ENCODE peak calls at places on chromosomes 2 and 18, in five cellular contexts. R is A549, U is foreskin fibroblast, C is tibial artery, Y is WERI-Rb-1. N is an unnamed sample.

GRCh38 chr2:98514879-98515570 is 70.4 kb downstream of the INPP4A start:
- DNase-seq in C (peak; percentile 59), Y (no peak), R (peak; percentile 17), U (no peak), N (peak; percentile 60)

GRCh38 chr2:53512071-53512841 is 255.3 kb upstream of the CHAC2 start:
- DNase-seq in Y (no peak), U (no peak), C (no peak), R (no peak), N (peak; percentile 35)

GRCh38 chr2:147051814-147052213 is 793.0 kb upstream of the ACVR2A start:
- DNase-seq in Y (no peak), C (no peak), R (no peak), U (no peak), N (no peak)

GRCh38 chr18:43007365-43007764 is 108.1 kb downstream of the RIT2 start:
- DNase-seq in U (no peak), C (no peak), R (no peak), Y (no peak), N (no peak)

GRCh38 chr18:76767954-76768353 is 54.4 kb upstream of the ZNF236 start:
- DNase-seq in C (no peak), U (no peak), Y (no peak), R (no peak), N (no peak)

GRCh38 chr2:218291934-218292699 is at the start of gene TMBIM1:
- DNase-seq in Y (no peak), U (peak; percentile 69), C (peak; percentile 91), R (peak; percentile 69), N (peak; percentile 61)

GRCh38 chr2:222594679-222595078 is 61.2 kb downstream of the FARSB start:
- DNase-seq in R (peak; percentile 45), C (no peak), U (peak; percentile 62), Y (no peak), N (peak; percentile 78)

GRCh38 chr2:105393373-105394055 is 5.3 kb downstream of the FHL2 start:
- DNase-seq in U (peak; percentile 67), R (no peak), C (no peak), Y (no peak), N (peak; percentile 89)

GRCh38 chr2:219081701-219082331 is 21.1 kb upstream of the IHH start:
- DNase-seq in C (no peak), R (no peak), Y (no peak), U (no peak), N (no peak)

GRCh38 chr2:221502270-221502973 is 69.7 kb downstream of the EPHA4 start:
- DNase-seq in R (no peak), C (no peak), U (peak; percentile 72), Y (no peak), N (peak; percentile 85)

GRCh38 chr18:3982541-3982940 is 472.6 kb downstream of the DLGAP1 start:
- DNase-seq in U (no peak), C (no peak), Y (no peak), R (no peak), N (peak; percentile 55)

GRCh38 chr18:55206941-55207340 is 247.7 kb upstream of the CCDC68 start:
- DNase-seq in R (no peak), Y (no peak), C (no peak), U (no peak), N (peak; percentile 63)

GRCh38 chr18:32549248-32549842 is 78.7 kb upstream of the GAREM1 start:
- DNase-seq in Y (peak; percentile 55), R (peak; percentile 46), U (peak; percentile 9), C (no peak), N (peak; percentile 57)

GRCh38 chr2:9844581-9844980 is 1.3 kb downstream of the TAF1B start:
- DNase-seq in U (peak; percentile 26), Y (no peak), C (no peak), R (no peak), N (peak; percentile 41)

GRCh38 chr2:235027558-235028214 is 75.9 kb downstream of the SH3BP4 start:
- DNase-seq in R (peak; percentile 59), U (peak; percentile 70), Y (no peak), C (no peak), N (peak; percentile 83)

GRCh38 chr2:165870346-165870745 is 76.3 kb upstream of the GALNT3 start:
- DNase-seq in U (no peak), R (no peak), Y (no peak), C (no peak), N (no peak)

GRCh38 chr2:68367918-68368656 is 3.0 kb downstream of the PLEK start:
- DNase-seq in Y (no peak), R (no peak), C (no peak), U (no peak), N (no peak)

GRCh38 chr18:55778731-55779460 is 190.9 kb upstream of the TCF4 start:
- DNase-seq in Y (no peak), R (no peak), U (no peak), C (no peak), N (no peak)

GRCh38 chr18:64974378-64975125 is 776.3 kb upstream of the CDH7 start:
- DNase-seq in C (no peak), R (no peak), Y (no peak), U (no peak), N (no peak)

GRCh38 chr18:44682181-44682870 is 1.6 kb downstream of the SETBP1 start:
- DNase-seq in U (no peak), C (peak; percentile 85), Y (no peak), R (no peak), N (no peak)

GRCh38 chr2:60356346-60356745 is 197.1 kb downstream of the BCL11A start:
- DNase-seq in U (no peak), C (no peak), Y (no peak), R (no peak), N (no peak)

GRCh38 chr2:240247868-240248820 is 107.7 kb upstream of the OTOS start:
- DNase-seq in R (no peak), C (no peak), U (no peak), Y (no peak), N (no peak)

GRCh38 chr2:178397002-178397605 is 53.9 kb downstream of the PRKRA start:
- DNase-seq in Y (no peak), C (no peak), R (peak; percentile 47), U (no peak), N (peak; percentile 64)

GRCh38 chr2:159904127-159904564 is 106.1 kb upstream of the CD302 start:
- DNase-seq in U (no peak), R (no peak), C (peak; percentile 65), Y (no peak), N (no peak)

GRCh38 chr2:8515864-8516533 is 165.9 kb upstream of the ID2 start:
- DNase-seq in C (no peak), R (no peak), U (no peak), Y (no peak), N (no peak)

GRCh38 chr2:109348645-109349554 is 219.9 kb downstream of the SH3RF3 start:
- DNase-seq in C (no peak), R (no peak), U (no peak), Y (no peak), N (no peak)

GRCh38 chr2:9250498-9251153 is 44.0 kb downstream of the ASAP2 start:
- DNase-seq in Y (no peak), R (no peak), U (no peak), C (no peak), N (no peak)

GRCh38 chr2:160006466-160006865 is 55.9 kb downstream of the PLA2R1 start:
- DNase-seq in U (no peak), R (no peak), C (no peak), Y (no peak), N (no peak)

GRCh38 chr2:25685741-25686140 is 12.4 kb upstream of the DTNB start:
- DNase-seq in Y (no peak), R (no peak), C (no peak), U (no peak), N (no peak)

GRCh38 chr2:205936446-205936845 is 149.5 kb downstream of the INO80D start:
- DNase-seq in C (no peak), R (no peak), U (no peak), Y (no peak), N (no peak)

DNA sequence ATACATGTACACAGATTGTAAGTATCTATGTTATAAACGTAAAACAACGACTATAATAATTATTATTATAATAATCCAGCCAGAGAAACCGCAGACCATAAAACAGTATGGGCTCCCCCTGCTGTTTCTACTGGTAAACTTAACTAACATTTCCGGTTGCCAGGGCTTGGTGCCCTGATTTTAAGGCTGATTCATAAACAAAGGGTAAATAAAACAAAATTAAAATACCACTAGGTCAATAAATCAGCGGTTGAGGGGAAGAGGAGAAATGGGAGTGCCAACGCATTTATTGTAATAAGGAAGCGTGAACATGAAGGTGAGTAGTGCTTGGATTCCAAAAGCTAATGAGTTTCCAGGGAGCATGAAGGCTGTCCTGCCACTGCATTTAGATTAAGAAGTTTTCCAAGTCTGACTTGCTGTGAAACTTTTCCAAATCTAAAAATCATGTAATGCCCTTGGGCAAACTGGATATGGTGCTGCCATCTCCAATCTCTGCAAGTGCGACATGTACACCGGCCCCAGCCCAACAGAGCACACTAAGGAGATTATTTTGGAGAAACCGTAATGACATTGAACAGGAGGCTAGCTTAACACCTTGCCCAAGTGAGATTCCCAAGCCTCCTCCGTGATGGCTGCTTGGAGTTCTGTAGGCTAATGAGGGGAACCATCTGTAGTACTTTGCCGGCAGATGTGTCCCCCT is 50.7 kb upstream of the HNRNPA3 start:
- DNase-seq in C (no peak), R (peak; percentile 44), Y (peak; percentile 44), U (no peak), N (peak; percentile 54)
- TF ChIP-seq CTCF in C (peak; percentile 28), R (peak; percentile 68), Y (peak; percentile 27), U (peak; percentile 65), N (peak; percentile 60)

GRCh38 chr2:142875642-142876041 is 1.8 kb upstream of the KYNU start:
- DNase-seq in U (no peak), C (no peak), Y (no peak), R (no peak), N (peak; percentile 55)

GRCh38 chr2:142878061-142878741 is 737 bp downstream of the KYNU start:
- DNase-seq in C (no peak), Y (no peak), U (no peak), R (no peak), N (no peak)

GRCh38 chr2:142876423-142876822 is 1.0 kb upstream of the KYNU start:
- DNase-seq in Y (no peak), U (no peak), R (peak; percentile 51), C (no peak), N (peak; percentile 47)

GRCh38 chr2:142879191-142879590 is 1.7 kb downstream of the KYNU start:
- DNase-seq in R (no peak), U (no peak), Y (no peak), C (no peak), N (no peak)

GRCh38 chr2:142877265-142877756 is at the start of gene KYNU:
- DNase-seq in U (no peak), R (peak; percentile 92), C (no peak), Y (no peak), N (peak; percentile 40)
- H3K4me3 ChIP-seq in U (no peak within 1 kb of the TSS), R (peak within 1 kb of the TSS; percentile 63), C (peak within 1 kb of the TSS; percentile 15), Y (no peak within 1 kb of the TSS), N (no peak within 1 kb of the TSS)

GRCh38 chr2:23505218-23505983 is 120.4 kb downstream of the KLHL29 start:
- DNase-seq in C (no peak), Y (peak; percentile 73), U (no peak), R (peak; percentile 18), N (no peak)
- TF ChIP-seq CTCF in C (no peak), Y (peak; percentile 78), U (no peak), R (no peak), N (peak; percentile 4)

GRCh38 chr18:57627488-57627887 is 5.9 kb upstream of the NARS1 start:
- DNase-seq in Y (peak; percentile 70), C (no peak), U (peak; percentile 39), R (no peak), N (no peak)

GRCh38 chr18:57630002-57630758 is 8.5 kb upstream of the NARS1 start:
- DNase-seq in C (peak; percentile 98), U (peak; percentile 97), Y (peak; percentile 98), R (peak; percentile 95), N (peak; percentile 96)

GRCh38 chr18:57630759-57631660 is 9.4 kb upstream of the NARS1 start:
- DNase-seq in Y (no peak), C (no peak), R (no peak), U (no peak), N (no peak)

GRCh38 chr18:57631697-57632096 is 10.1 kb upstream of the NARS1 start:
- DNase-seq in U (no peak), R (no peak), Y (no peak), C (no peak), N (no peak)

GRCh38 chr18:57629399-57629798 is 7.8 kb upstream of the NARS1 start:
- DNase-seq in U (no peak), C (no peak), R (no peak), Y (no peak), N (no peak)
- H3K4me3 ChIP-seq in U (peak overlapping the region; percentile 61), C (peak overlapping the region; percentile 57), R (peak overlapping the region; percentile 73), Y (peak overlapping the region; percentile 71), N (no peak overlapping the region)